ENCODE peak calls at places on chromosome 12, in five cellular contexts. I, Z, C, P and N are unnamed samples. For H3K4me1, the result is how much of the 10 kb centered on the place peaks cover.

GRCh38 chr12:40921563-40922163 is 229.4 kb downstream of the CNTN1 start:
- DNase-seq in I (no peak), Z (no peak), C (no peak), P (peak), N (no peak)

GRCh38 chr12:48998497-48999353 is 450 bp downstream of the DDN start:
- DNase-seq in I (no peak), Z (no peak), C (no peak), P (peak), N (no peak)

GRCh38 chr12:6323340-6323994 is 13.0 kb downstream of the PLEKHG6 start:
- DNase-seq in I (no peak), Z (no peak), C (peak), P (peak), N (peak)

GRCh38 chr12:94206886-94207285 is 58.5 kb downstream of the PLXNC1 start:
- DNase-seq in I (no peak), Z (no peak), C (no peak), P (peak), N (no peak)

GRCh38 chr12:94312388-94312787 is 147.3 kb downstream of the CEP83 start:
- DNase-seq in I (no peak), Z (no peak), C (no peak), P (no peak), N (no peak)

GRCh38 chr12:128916425-128916824 is 63.1 kb downstream of the GLT1D1 start:
- DNase-seq in I (no peak), Z (no peak), C (no peak), P (no peak), N (no peak)

GRCh38 chr12:28817524-28817923 is 331.6 kb upstream of the FAR2 start:
- DNase-seq in I (no peak), Z (no peak), C (no peak), P (no peak), N (no peak)

GRCh38 chr12:123286997-123287396 is 15.3 kb upstream of the CDK2AP1 start:
- DNase-seq in I (no peak), Z (no peak), C (no peak), P (no peak), N (no peak)

GRCh38 chr12:45234134-45234865 is 18.4 kb downstream of the ANO6 start:
- DNase-seq in I (no peak), Z (peak), C (no peak), P (peak), N (no peak)

DNA sequence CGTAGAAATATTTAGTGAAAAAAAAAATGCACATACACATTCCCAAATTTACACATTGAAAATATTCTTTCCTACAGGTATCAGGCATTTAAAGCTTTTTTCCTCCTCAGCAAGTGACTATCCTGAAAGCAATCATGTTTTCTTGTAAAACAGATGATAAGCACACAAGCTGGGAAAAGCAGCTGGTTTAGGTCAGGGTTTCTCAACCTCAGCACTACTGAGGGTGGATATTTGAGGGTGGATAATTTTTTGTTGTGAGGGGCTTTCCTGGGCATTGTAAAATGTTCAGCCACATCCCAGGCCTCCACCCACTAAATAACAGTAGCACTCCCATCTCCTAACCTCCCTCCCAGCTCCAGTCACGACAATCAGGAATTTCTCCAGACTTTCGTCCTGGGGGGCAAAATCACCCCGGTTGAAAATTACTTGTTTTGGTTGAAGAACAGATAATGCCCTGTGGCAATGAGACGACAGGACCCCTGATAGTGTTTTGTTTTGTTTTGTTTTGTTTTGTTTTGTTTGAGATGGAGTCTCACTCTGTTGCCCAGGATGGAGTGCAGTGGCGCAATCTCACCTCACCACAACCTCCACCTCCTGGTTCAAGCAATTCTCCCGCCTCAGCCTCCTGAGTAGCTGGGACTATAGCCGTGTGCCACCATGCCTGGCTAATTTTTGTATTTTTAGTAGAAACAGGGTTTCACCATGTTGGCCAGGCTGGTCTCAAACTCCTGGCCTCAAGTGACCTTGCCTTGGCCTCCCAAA is 15.0 kb upstream of the NT5DC3 start:
- DNase-seq in I (no peak), Z (no peak), C (no peak), P (no peak), N (no peak)
- H3K4me1 ChIP-seq in I (under half), Z (under half), C (under half), P (half or more), N (under half)

GRCh38 chr12:108691995-108692808 is 39.1 kb downstream of the CORO1C start:
- DNase-seq in I (no peak), Z (peak), C (no peak), P (no peak), N (peak)

GRCh38 chr12:108691154-108691994 is 39.9 kb downstream of the CORO1C start:
- DNase-seq in I (peak), Z (peak), C (peak), P (peak), N (peak)

GRCh38 chr12:108693781-108694180 is 37.5 kb downstream of the CORO1C start:
- DNase-seq in I (no peak), Z (no peak), C (no peak), P (no peak), N (no peak)

GRCh38 chr12:108694812-108695278 is 36.5 kb downstream of the CORO1C start:
- DNase-seq in I (no peak), Z (no peak), C (no peak), P (peak), N (no peak)

DNA sequence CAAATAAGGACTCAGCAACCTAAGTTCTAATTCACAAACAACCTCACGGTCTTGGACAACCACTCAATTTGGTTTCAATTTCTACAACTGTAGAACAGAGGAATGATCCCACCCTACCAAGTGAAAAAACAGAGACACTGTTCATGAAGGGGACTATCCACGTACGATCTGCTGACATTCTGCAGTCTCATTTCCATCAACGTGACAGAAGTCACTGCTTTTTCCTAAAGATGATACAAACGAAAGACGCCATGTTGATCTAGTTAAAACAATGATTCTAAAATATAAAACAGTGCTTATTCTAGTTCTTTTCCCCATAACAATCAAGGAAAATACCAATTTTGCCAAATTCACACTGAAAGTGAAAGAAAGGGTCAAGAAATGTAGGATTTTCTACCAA is 38.1 kb downstream of the CORO1C start:
- DNase-seq in I (no peak), Z (no peak), C (no peak), P (no peak), N (no peak)
- H3K4me1 ChIP-seq in I (half or more), Z (under half), C (under half), P (half or more), N (under half)

DNA sequence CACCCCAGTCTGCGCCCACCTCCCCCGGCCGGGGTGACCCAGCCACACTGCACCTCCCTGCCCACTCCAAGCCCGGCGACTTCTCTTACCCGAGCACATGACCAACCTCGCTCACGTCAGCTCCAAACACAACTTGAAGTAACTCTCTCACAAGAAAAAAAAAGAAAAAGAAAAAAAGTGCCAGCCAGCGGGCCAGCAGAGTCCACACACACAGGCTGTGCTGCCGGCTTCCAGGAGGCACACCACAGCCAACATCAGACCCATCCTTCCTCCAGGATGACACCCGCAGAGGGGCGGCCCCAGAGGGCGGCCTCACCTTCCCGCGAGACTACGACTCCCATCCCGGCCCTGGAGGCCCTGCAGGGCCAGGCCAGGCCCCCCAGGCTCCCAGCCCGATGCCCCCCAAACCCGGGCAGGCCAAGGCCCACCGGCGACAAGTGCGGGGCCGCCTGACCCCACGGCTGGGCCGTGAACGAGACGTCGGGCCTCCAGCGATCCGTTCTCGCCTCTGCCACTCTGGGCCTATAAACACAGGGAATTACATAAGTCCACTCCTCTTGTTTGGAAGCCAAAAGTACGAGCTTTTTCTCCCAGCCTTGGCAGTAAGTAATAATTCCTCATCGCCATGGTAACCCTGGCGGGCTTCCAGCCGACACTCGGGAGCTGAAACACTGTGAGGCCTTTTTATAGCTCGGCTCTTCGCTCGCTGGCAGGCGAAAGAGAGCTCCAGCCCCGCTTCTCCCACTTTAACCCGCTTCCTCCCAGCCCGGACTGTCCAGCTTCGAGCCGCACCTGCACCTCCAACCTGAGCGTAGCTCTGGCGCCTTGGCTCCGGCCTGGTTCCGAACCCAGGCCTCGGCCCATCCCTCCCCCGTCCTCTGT is 49.1 kb downstream of the NCOR2 start:
- DNase-seq in I (peak), Z (peak), C (peak), P (peak), N (peak)
- H3K4me1 ChIP-seq in I (half or more), Z (under half), C (half or more), P (half or more), N (under half)

DNA sequence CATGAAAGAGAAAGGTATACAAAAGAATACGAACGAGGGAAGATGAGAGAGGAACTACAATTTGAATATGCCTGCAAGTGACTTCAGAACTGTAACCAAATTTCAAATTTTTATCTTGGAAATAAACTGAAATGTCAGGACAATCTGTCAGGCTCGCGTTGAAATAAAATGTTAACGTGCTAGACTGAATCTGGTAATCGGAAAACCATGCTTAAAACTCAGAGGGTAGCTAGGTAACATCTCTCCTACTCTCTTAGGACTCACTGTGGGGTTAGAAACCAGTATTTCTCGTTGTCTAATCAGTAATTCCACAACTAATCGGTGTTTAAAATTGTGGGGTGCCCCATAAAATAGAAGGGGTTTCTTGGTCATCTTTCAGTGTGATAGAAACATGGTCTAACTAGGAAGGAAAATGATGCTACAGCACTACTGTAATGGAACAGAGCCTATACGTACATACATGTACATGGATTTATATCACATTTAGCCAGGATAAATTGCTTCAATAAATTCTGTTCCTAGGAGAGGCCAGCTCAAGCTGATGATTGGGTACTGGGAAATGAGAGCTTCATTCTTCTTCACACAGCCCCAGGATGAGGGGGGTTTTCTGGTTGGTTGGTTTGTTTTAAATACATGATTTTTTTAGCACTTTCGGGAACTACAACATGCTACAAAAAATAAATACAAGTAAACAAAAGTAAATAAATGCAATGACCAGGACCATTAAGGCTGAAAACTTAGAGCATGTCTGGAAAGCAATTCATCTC is 23.8 kb downstream of the ATF7 start:
- DNase-seq in I (no peak), Z (no peak), C (no peak), P (no peak), N (no peak)
- H3K4me1 ChIP-seq in I (under half), Z (under half), C (under half), P (under half), N (under half)

GRCh38 chr12:64621257-64621942 is 11.1 kb downstream of the RASSF3 start:
- DNase-seq in I (no peak), Z (no peak), C (no peak), P (no peak), N (no peak)
- H3K4me1 ChIP-seq in I (under half), Z (under half), C (under half), P (half or more), N (under half)